ENCODE peak calls at places on chromosomes 2 and 18, in six cellular contexts. T is body of pancreas, H is right lobe of liver, K is heart left ventricle, D is esophagus squamous epithelium, J is HCT116. V is an unnamed sample.

GRCh38 chr18:30684825-30685481 is 357.6 kb downstream of the DSC3 start:
- DNase-seq in T (no peak), H (no peak), K (no peak), D (no peak), J (no peak), V (no peak)

GRCh38 chr2:3046170-3046865 is 331.3 kb downstream of the EIPR1 start:
- DNase-seq in T (no peak), H (peak; percentile 42), K (no peak), D (no peak), J (no peak), V (no peak)

GRCh38 chr18:22214731-22215528 is 45.5 kb downstream of the GATA6 start:
- DNase-seq in T (no peak), H (no peak), K (no peak), D (no peak), J (no peak), V (no peak)

GRCh38 chr2:105864262-105864661 is 119.5 kb downstream of the NCK2 start:
- DNase-seq in T (no peak), H (no peak), K (no peak), D (no peak), J (no peak), V (no peak)

GRCh38 chr2:122101319-122101718 is 345.9 kb downstream of the TSN start:
- DNase-seq in T (no peak), H (no peak), K (no peak), D (no peak), J (no peak), V (no peak)

GRCh38 chr18:36451454-36452251 is 154.1 kb downstream of the FHOD3 start:
- DNase-seq in T (no peak), H (no peak), K (no peak), D (no peak), J (no peak), V (no peak)

GRCh38 chr2:6343076-6343475 is 522.6 kb downstream of the CMPK2 start:
- DNase-seq in T (no peak), H (no peak), K (no peak), D (no peak), J (no peak), V (no peak)

GRCh38 chr2:96116424-96116878 is at the start of gene ADRA2B:
- DNase-seq in T (peak; percentile 80), H (peak; percentile 65), K (peak; percentile 64), D (no peak), J (peak; percentile 47), V (no peak)

GRCh38 chr2:56102866-56103265 is 80.9 kb upstream of the CCDC85A start:
- DNase-seq in T (no peak), H (no peak), K (no peak), D (no peak), J (no peak), V (no peak)

GRCh38 chr2:18047114-18047695 is 168.7 kb downstream of the KCNS3 start:
- DNase-seq in T (no peak), H (no peak), K (no peak), D (no peak), J (no peak), V (no peak)

GRCh38 chr2:27766287-27766661 is 5.2 kb upstream of the MRPL33 start:
- DNase-seq in T (no peak), H (no peak), K (no peak), D (no peak), J (no peak), V (no peak)

GRCh38 chr18:32175265-32175664 is 14.6 kb upstream of the MEP1B start:
- DNase-seq in T (no peak), H (no peak), K (peak; percentile 40), D (no peak), J (no peak), V (no peak)

GRCh38 chr2:222288590-222289279 is 10.1 kb downstream of the PAX3 start:
- DNase-seq in T (no peak), H (no peak), K (no peak), D (no peak), J (no peak), V (no peak)

GRCh38 chr2:9681427-9681817 is 50.6 kb upstream of the YWHAQ start:
- DNase-seq in T (no peak), H (no peak), K (no peak), D (no peak), J (no peak), V (no peak)

GRCh38 chr2:110770696-110771425 is 38.5 kb downstream of the ACOXL start:
- DNase-seq in T (no peak), H (no peak), K (peak; percentile 37), D (no peak), J (no peak), V (no peak)

GRCh38 chr2:27378096-27378808 is 2.3 kb downstream of the ZNF513 start:
- DNase-seq in T (no peak), H (peak; percentile 51), K (no peak), D (no peak), J (no peak), V (no peak)

GRCh38 chr18:27653247-27653646 is 468.1 kb upstream of the CHST9 start:
- DNase-seq in T (no peak), H (no peak), K (no peak), D (no peak), J (no peak), V (no peak)

GRCh38 chr2:65489269-65489668 is 56.9 kb upstream of the SPRED2 start:
- DNase-seq in T (no peak), H (no peak), K (no peak), D (no peak), J (no peak), V (no peak)

GRCh38 chr2:156331572-156332451 is 709 bp downstream of the NR4A2 start:
- DNase-seq in T (peak; percentile 73), H (peak; percentile 64), K (peak; percentile 72), D (no peak), J (no peak), V (peak; percentile 83)

GRCh38 chr2:219441451-219442205 is 7.0 kb downstream of the SPEG start:
- DNase-seq in T (peak; percentile 44), H (no peak), K (peak; percentile 76), D (no peak), J (no peak), V (peak; percentile 65)

GRCh38 chr2:169741-170140 is 94.1 kb downstream of the SH3YL1 start:
- DNase-seq in T (no peak), H (no peak), K (no peak), D (no peak), J (no peak), V (no peak)

GRCh38 chr2:233251306-233252116 is at the start of gene ATG16L1:
- DNase-seq in T (peak; percentile 97), H (peak; percentile 97), K (peak; percentile 97), D (peak; percentile 65), J (peak; percentile 90), V (peak; percentile 94)

GRCh38 chr18:2171840-2172625 is 399.3 kb downstream of the METTL4 start:
- DNase-seq in T (no peak), H (no peak), K (no peak), D (no peak), J (no peak), V (no peak)

GRCh38 chr18:52620926-52621439 is 281.0 kb downstream of the DCC start:
- DNase-seq in T (no peak), H (no peak), K (no peak), D (no peak), J (no peak), V (no peak)
- TF ChIP-seq POLR2A in T (no peak), H (no peak), K (no peak), D (no peak), J (no peak), V (no peak)

GRCh38 chr2:217273158-217273557 is 413.3 kb upstream of the TNP1 start:
- DNase-seq in T (no peak), H (no peak), K (no peak), D (no peak), J (no peak), V (no peak)

GRCh38 chr2:217271813-217272212 is 411.9 kb upstream of the TNP1 start:
- DNase-seq in T (no peak), H (no peak), K (no peak), D (no peak), J (no peak), V (no peak)

GRCh38 chr2:217268978-217269377 is 409.1 kb upstream of the TNP1 start:
- DNase-seq in T (no peak), H (no peak), K (no peak), D (no peak), J (no peak), V (no peak)

GRCh38 chr2:217270089-217270800 is 410.4 kb upstream of the TNP1 start:
- DNase-seq in T (no peak), H (no peak), K (no peak), D (no peak), J (no peak), V (no peak)

DNA sequence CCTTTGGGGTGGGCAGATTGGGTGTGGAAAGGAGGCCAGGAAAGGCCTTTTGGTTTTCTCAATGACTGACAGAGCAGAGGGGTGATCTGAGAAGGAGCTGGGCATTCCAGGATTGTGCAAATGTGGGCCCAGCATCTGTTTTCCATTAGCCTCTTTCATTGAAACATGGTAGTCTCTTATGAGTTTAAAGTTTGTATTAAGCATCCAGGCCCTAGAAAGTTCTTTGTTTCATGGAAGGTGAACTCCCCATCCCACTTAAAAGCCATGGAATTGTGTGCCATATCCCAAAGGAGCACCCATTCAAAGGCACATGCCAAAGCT is 410.9 kb upstream of the TNP1 start:
- DNase-seq in T (no peak), H (no peak), K (no peak), D (no peak), J (no peak), V (no peak)
- H3K27me3 ChIP-seq in T (no peaks in the 10 kb centered on the region), H (no peaks in the 10 kb centered on the region), K (no peaks in the 10 kb centered on the region), D (no peaks in the 10 kb centered on the region), J (peaks cover 12% of the 10 kb centered on the region), V (no peaks in the 10 kb centered on the region)

GRCh38 chr2:98818164-98818563 is 87.2 kb upstream of the MGAT4A start:
- DNase-seq in T (no peak), H (no peak), K (no peak), D (no peak), J (no peak), V (no peak)
- H3K4me3 ChIP-seq in T (no peak overlapping the region), H (no peak overlapping the region), K (no peak overlapping the region), D (peak overlapping the region; percentile 14), J (no peak overlapping the region), V (no peak overlapping the region)

DNA sequence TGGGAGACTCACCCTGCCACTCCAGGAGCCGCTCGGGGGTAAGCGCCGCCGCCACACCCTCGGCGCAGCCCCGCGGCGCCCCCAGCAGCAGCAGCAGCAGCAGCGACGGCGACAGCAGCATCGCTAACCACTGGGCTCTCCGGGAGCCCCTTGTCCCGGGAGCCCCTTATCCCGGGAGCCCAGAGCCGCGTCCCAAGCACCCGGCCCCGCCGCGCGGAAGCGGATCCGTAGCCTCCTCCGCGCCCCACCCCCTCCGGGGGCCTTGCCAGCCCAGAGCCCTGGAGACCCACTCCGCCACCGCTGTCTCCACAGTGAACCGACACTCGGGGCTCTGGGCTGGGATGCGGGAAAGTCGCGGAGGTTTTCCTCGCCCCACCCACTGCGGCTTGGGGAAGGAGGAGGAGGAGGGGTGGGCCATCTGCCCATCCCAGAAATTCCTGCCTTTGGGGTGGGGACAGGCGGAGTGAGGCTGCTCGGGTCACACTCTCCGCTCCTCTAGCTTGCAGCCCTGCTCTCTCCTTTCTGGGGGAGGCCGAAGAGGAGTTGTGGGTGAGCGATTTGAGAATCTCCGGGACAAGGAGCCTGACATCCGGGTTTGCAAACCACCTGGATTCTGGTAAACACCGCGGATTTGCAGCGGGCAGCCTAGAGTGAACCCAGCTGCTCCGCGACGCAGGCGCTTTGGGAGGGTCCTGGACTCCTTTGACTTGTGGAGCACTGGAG is at the start of gene PLA2R1:
- DNase-seq in T (peak; percentile 30), H (no peak), K (peak; percentile 47), D (no peak), J (no peak), V (peak; percentile 78)
- TF ChIP-seq POLR2A in T (peak; percentile 10), H (no peak), K (no peak), D (no peak), J (no peak), V (no peak)

V was measured in ovary.